ENCODE peak calls at places on chromosome 15, in nine cellular contexts. I, K, X, Y, C, T, A, Q and M are unnamed samples.

GRCh38 chr15:98737721-98738120 is 89.4 kb downstream of the IGF1R start:
- DNase-seq in Y (no peak), I (no peak), T (no peak), C (no peak), Q (no peak), K (no peak), X (no peak), A (no peak), M (no peak)

GRCh38 chr15:70047386-70048195 is 50.1 kb downstream of the TLE3 start:
- DNase-seq in Q (peak; percentile 76), Y (no peak), K (no peak), I (peak; percentile 19), T (no peak), X (peak; percentile 35), A (no peak), C (peak; percentile 43), M (no peak)

GRCh38 chr15:64010719-64011118 is 35.6 kb downstream of the DAPK2 start:
- DNase-seq in C (peak; percentile 72), X (no peak), I (peak; percentile 26), Q (no peak), A (no peak), K (peak; percentile 50), T (peak; percentile 63), Y (peak; percentile 54), M (no peak)

GRCh38 chr15:65904301-65904700 is 35.0 kb downstream of the RAB11A start:
- DNase-seq in X (no peak), Y (no peak), I (no peak), C (no peak), T (no peak), K (no peak), Q (no peak), A (no peak), M (no peak)

GRCh38 chr15:44144992-44145391 is 50.1 kb downstream of the FRMD5 start:
- DNase-seq in A (no peak), Q (no peak), T (no peak), K (no peak), I (no peak), X (no peak), C (no peak), Y (no peak), M (no peak)

GRCh38 chr15:93034512-93034911 is 54.5 kb downstream of the RGMA start:
- DNase-seq in X (no peak), T (no peak), C (no peak), Q (peak; percentile 83), K (no peak), I (peak; percentile 13), Y (no peak), A (no peak), M (no peak)

GRCh38 chr15:66702770-66703539 is 919 bp downstream of the SMAD6 start:
- DNase-seq in C (peak; percentile 29), K (peak; percentile 44), Y (no peak), T (peak; percentile 27), I (no peak), A (no peak), Q (no peak), X (no peak), M (peak; percentile 28)

GRCh38 chr15:44598892-44599291 is 61.9 kb downstream of the EIF3J start:
- DNase-seq in T (no peak), Y (no peak), I (no peak), K (no peak), Q (no peak), C (no peak), X (no peak), A (peak; percentile 29), M (no peak)

GRCh38 chr15:98568382-98569017 is 79.8 kb upstream of the IGF1R start:
- DNase-seq in Y (no peak), C (no peak), T (no peak), X (no peak), I (no peak), Q (no peak), K (no peak), A (no peak), M (no peak)

GRCh38 chr15:63880744-63881143 is 47.0 kb upstream of the HERC1 start:
- DNase-seq in Q (no peak), A (no peak), X (no peak), C (no peak), Y (no peak), T (no peak), K (no peak), I (no peak), M (no peak)

GRCh38 chr15:72009207-72009606 is 108.7 kb downstream of the MYO9A start:
- DNase-seq in X (no peak), K (no peak), Q (no peak), Y (no peak), T (no peak), I (no peak), A (no peak), C (peak; percentile 23), M (no peak)

GRCh38 chr15:90932660-90932991 is 277 bp upstream of the HDDC3 start:
- DNase-seq in T (no peak), A (no peak), Y (no peak), C (no peak), K (no peak), Q (no peak), X (no peak), I (no peak), M (no peak)
- TF ChIP-seq CTCF in T (no peak), A (no peak), Y (no peak), C (no peak), K (no peak), Q (no peak), X (no peak), I (no peak), M (no peak)

DNA sequence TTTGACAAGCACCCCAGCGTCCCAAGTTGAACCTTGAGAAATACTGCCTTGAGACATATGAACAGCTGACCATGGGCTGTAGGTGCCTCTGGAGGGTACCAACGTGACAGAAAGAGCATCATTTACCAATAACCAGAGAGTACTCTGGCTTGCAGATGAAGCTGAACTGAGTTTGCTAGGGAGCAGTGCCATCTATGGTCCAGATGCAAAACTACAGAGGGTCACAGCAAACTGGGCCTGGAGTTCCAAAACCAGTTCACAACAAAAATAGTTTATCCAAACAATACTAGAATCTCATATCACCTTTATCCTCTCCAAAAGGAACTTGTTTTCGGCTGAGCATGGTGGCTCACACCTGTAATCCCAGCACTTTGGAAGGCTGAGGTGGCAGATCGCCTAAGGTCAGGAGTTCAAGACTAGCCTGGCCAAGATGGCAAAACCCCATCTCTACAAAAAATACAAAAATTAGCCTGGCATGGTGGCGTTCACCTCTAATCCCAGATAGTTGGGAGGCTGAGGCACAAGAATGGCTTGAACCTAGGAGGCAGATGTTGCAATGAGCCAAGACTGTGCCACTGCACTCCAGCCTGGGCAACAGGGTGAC is 69.3 kb downstream of the CHAC1 start:
- DNase-seq in X (no peak), C (peak; percentile 20), T (no peak), Q (no peak), I (peak; percentile 25), A (peak; percentile 51), K (no peak), Y (no peak), M (peak; percentile 62)
- TF ChIP-seq CTCF in X (peak; percentile 50), C (peak; percentile 63), T (peak; percentile 81), Q (peak; percentile 62), I (peak; percentile 69), A (peak; percentile 94), K (peak; percentile 80), Y (peak; percentile 64), M (peak; percentile 73)

GRCh38 chr15:50128266-50128665 is 9.2 kb upstream of the ATP8B4 start:
- DNase-seq in I (peak; percentile 88), Q (peak; percentile 85), Y (no peak), K (peak; percentile 32), C (peak; percentile 48), T (peak; percentile 53), X (peak; percentile 17), A (no peak), M (no peak)
- TF ChIP-seq CTCF in I (no peak), Q (no peak), Y (no peak), K (no peak), C (no peak), T (no peak), X (no peak), A (no peak), M (no peak)

DNA sequence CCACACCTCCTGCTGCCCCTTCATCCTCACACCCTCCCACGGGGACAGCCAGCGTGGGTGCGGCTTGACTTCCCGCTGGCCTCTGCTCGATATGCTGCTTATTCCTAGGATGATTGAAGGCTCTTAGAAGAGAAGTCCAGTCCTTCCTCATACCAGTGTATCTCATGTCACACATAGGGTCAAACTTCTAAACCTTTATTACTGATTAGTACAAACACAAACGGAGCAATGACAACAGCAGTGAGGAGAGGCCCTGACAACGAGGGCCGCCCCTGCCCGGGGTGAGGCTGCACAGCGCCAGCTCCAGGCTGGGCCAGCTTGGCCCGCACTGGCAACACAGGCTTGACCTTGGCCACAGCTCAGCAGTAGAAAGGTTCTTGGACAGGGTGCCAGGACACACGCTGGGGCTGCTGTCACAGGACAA is 3.7 kb downstream of the CIB1 start:
- DNase-seq in K (peak; percentile 69), A (no peak), Q (no peak), C (peak; percentile 67), T (peak; percentile 65), X (no peak), I (no peak), Y (no peak), M (no peak)
- TF ChIP-seq CTCF in K (peak; percentile 6), A (no peak), Q (no peak), C (no peak), T (no peak), X (no peak), I (no peak), Y (no peak), M (no peak)